ENCODE peak calls at places on chromosome 2, in ten cellular contexts. One of them, this sample, is unnamed.

GRCh38 chr2:74741076-74741460 is 87.0 kb downstream of the SEMA4F start:
- DNase-seq in AG08396: no peak
- DNase-seq in right lobe of liver: no peak
- DNase-seq in Right ventricle myocardium superior: no peak
- DNase-seq in kidney epithelial cell: no peak
- DNase-seq in Caki2: no peak
- DNase-seq in adipocyte: no peak
- DNase-seq in cerebellar cortex: no peak
- DNase-seq in effector CD8-positive, alpha-beta T cell: no peak
- DNase-seq in right cardiac atrium: no peak
- DNase-seq in this sample: no peak

GRCh38 chr2:231387904-231388724 is 7.4 kb upstream of the B3GNT7 start:
- DNase-seq in AG08396: peak
- DNase-seq in right lobe of liver: no peak
- DNase-seq in Right ventricle myocardium superior: peak
- DNase-seq in kidney epithelial cell: no peak
- DNase-seq in Caki2: no peak
- DNase-seq in adipocyte: peak
- DNase-seq in cerebellar cortex: no peak
- DNase-seq in effector CD8-positive, alpha-beta T cell: no peak
- DNase-seq in right cardiac atrium: peak
- DNase-seq in this sample: peak

GRCh38 chr2:216915548-216916128 is 55.8 kb upstream of the TNP1 start:
- DNase-seq in AG08396: no peak
- DNase-seq in right lobe of liver: no peak
- DNase-seq in Right ventricle myocardium superior: no peak
- DNase-seq in kidney epithelial cell: no peak
- DNase-seq in Caki2: no peak
- DNase-seq in adipocyte: no peak
- DNase-seq in cerebellar cortex: no peak
- DNase-seq in effector CD8-positive, alpha-beta T cell: no peak
- DNase-seq in right cardiac atrium: no peak
- DNase-seq in this sample: no peak

GRCh38 chr2:43024515-43024962 is 201.9 kb downstream of the ZFP36L2 start:
- DNase-seq in AG08396: peak
- DNase-seq in right lobe of liver: peak
- DNase-seq in Right ventricle myocardium superior: peak
- DNase-seq in kidney epithelial cell: no peak
- DNase-seq in Caki2: peak
- DNase-seq in adipocyte: peak
- DNase-seq in cerebellar cortex: peak
- DNase-seq in effector CD8-positive, alpha-beta T cell: peak
- DNase-seq in right cardiac atrium: peak
- DNase-seq in this sample: peak

GRCh38 chr2:233845301-233846060 is 8.9 kb downstream of the HJURP start:
- DNase-seq in AG08396: no peak
- DNase-seq in right lobe of liver: no peak
- DNase-seq in Right ventricle myocardium superior: no peak
- DNase-seq in kidney epithelial cell: no peak
- DNase-seq in Caki2: no peak
- DNase-seq in adipocyte: no peak
- DNase-seq in cerebellar cortex: no peak
- DNase-seq in effector CD8-positive, alpha-beta T cell: no peak
- DNase-seq in right cardiac atrium: no peak
- DNase-seq in this sample: no peak

GRCh38 chr2:17661460-17661859 is 92.2 kb downstream of the SMC6 start:
- DNase-seq in AG08396: no peak
- DNase-seq in right lobe of liver: no peak
- DNase-seq in Right ventricle myocardium superior: no peak
- DNase-seq in kidney epithelial cell: no peak
- DNase-seq in Caki2: no peak
- DNase-seq in adipocyte: peak
- DNase-seq in cerebellar cortex: no peak
- DNase-seq in effector CD8-positive, alpha-beta T cell: no peak
- DNase-seq in right cardiac atrium: no peak
- DNase-seq in this sample: no peak

GRCh38 chr2:226405465-226405864 is 394.2 kb downstream of the IRS1 start:
- DNase-seq in AG08396: no peak
- DNase-seq in right lobe of liver: no peak
- DNase-seq in Right ventricle myocardium superior: no peak
- DNase-seq in kidney epithelial cell: no peak
- DNase-seq in Caki2: no peak
- DNase-seq in adipocyte: no peak
- DNase-seq in cerebellar cortex: no peak
- DNase-seq in effector CD8-positive, alpha-beta T cell: no peak
- DNase-seq in right cardiac atrium: no peak
- DNase-seq in this sample: no peak

GRCh38 chr2:42025151-42025582 is 22.7 kb upstream of the PKDCC start:
- DNase-seq in AG08396: no peak
- DNase-seq in right lobe of liver: no peak
- DNase-seq in Right ventricle myocardium superior: no peak
- DNase-seq in kidney epithelial cell: no peak
- DNase-seq in Caki2: no peak
- DNase-seq in adipocyte: peak
- DNase-seq in cerebellar cortex: no peak
- DNase-seq in effector CD8-positive, alpha-beta T cell: no peak
- DNase-seq in right cardiac atrium: peak
- DNase-seq in this sample: peak

GRCh38 chr2:128543646-128544045 is 225.0 kb upstream of the HS6ST1 start:
- DNase-seq in AG08396: no peak
- DNase-seq in right lobe of liver: no peak
- DNase-seq in Right ventricle myocardium superior: no peak
- DNase-seq in kidney epithelial cell: no peak
- DNase-seq in Caki2: no peak
- DNase-seq in adipocyte: no peak
- DNase-seq in cerebellar cortex: no peak
- DNase-seq in effector CD8-positive, alpha-beta T cell: no peak
- DNase-seq in right cardiac atrium: no peak
- DNase-seq in this sample: peak

GRCh38 chr2:240247868-240248820 is 107.7 kb upstream of the OTOS start:
- DNase-seq in AG08396: no peak
- DNase-seq in right lobe of liver: no peak
- DNase-seq in Right ventricle myocardium superior: no peak
- DNase-seq in kidney epithelial cell: no peak
- DNase-seq in Caki2: no peak
- DNase-seq in adipocyte: no peak
- DNase-seq in cerebellar cortex: no peak
- DNase-seq in effector CD8-positive, alpha-beta T cell: no peak
- DNase-seq in right cardiac atrium: no peak
- DNase-seq in this sample: no peak

GRCh38 chr2:106572541-106573148 is 85.5 kb downstream of the CD8B2 start:
- DNase-seq in AG08396: no peak
- DNase-seq in right lobe of liver: no peak
- DNase-seq in Right ventricle myocardium superior: no peak
- DNase-seq in kidney epithelial cell: peak
- DNase-seq in Caki2: no peak
- DNase-seq in adipocyte: peak
- DNase-seq in cerebellar cortex: peak
- DNase-seq in effector CD8-positive, alpha-beta T cell: no peak
- DNase-seq in right cardiac atrium: no peak
- DNase-seq in this sample: peak

GRCh38 chr2:25373269-25373981 is 31.7 kb upstream of the DNMT3A start:
- DNase-seq in AG08396: no peak
- DNase-seq in right lobe of liver: peak
- DNase-seq in Right ventricle myocardium superior: peak
- DNase-seq in kidney epithelial cell: no peak
- DNase-seq in Caki2: no peak
- DNase-seq in adipocyte: no peak
- DNase-seq in cerebellar cortex: peak
- DNase-seq in effector CD8-positive, alpha-beta T cell: no peak
- DNase-seq in right cardiac atrium: no peak
- DNase-seq in this sample: no peak

GRCh38 chr2:150698016-150698661 is 210.7 kb upstream of the RND3 start:
- DNase-seq in AG08396: peak
- DNase-seq in right lobe of liver: no peak
- DNase-seq in Right ventricle myocardium superior: no peak
- DNase-seq in kidney epithelial cell: no peak
- DNase-seq in Caki2: no peak
- DNase-seq in adipocyte: peak
- DNase-seq in cerebellar cortex: no peak
- DNase-seq in effector CD8-positive, alpha-beta T cell: no peak
- DNase-seq in right cardiac atrium: no peak
- DNase-seq in this sample: peak